ENCODE peak calls at places on chromosomes 1 and 21, in four cellular contexts. M, A, O and W are unnamed samples.

GRCh38 chr1:4494558-4494957 is 159.9 kb upstream of the AJAP1 start:
- DNase-seq in A (no peak), M (no peak), O (no peak), W (no peak)

GRCh38 chr1:48697066-48697707 is 79.5 kb downstream of the BEND5 start:
- DNase-seq in A (peak), M (peak), O (no peak), W (no peak)

GRCh38 chr1:220962031-220962751 is 82.9 kb downstream of the HLX start:
- DNase-seq in O (no peak), A (peak), M (no peak), W (no peak)

GRCh38 chr1:157878059-157878458 is 36.5 kb upstream of the CD5L start:
- DNase-seq in M (no peak), O (no peak), A (peak), W (peak)

GRCh38 chr1:43552813-43553212 is 22.1 kb downstream of the PTPRF start:
- DNase-seq in A (peak), M (no peak), O (no peak), W (no peak)

GRCh38 chr1:180182721-180183311 is 28.1 kb downstream of the QSOX1 start:
- DNase-seq in A (no peak), O (no peak), M (no peak), W (no peak)

GRCh38 chr21:35438643-35439404 is 389.7 kb upstream of the RUNX1 start:
- DNase-seq in O (no peak), A (no peak), M (no peak), W (no peak)

GRCh38 chr1:47527653-47528272 is 89.9 kb downstream of the FOXD2 start:
- DNase-seq in A (peak), O (no peak), M (no peak), W (no peak)

GRCh38 chr1:100539836-100540536 is 2.0 kb downstream of the GPR88 start:
- DNase-seq in A (peak), M (no peak), O (no peak), W (no peak)

GRCh38 chr1:244224487-244225430 is 173.7 kb downstream of the ZBTB18 start:
- DNase-seq in A (peak), M (peak), O (no peak), W (no peak)

GRCh38 chr1:67103548-67103947 is 31.2 kb downstream of the C1orf141 start:
- DNase-seq in M (no peak), O (no peak), A (no peak), W (no peak)

GRCh38 chr1:7135463-7135862 is 350.2 kb downstream of the CAMTA1 start:
- DNase-seq in O (no peak), M (no peak), A (no peak), W (no peak)

GRCh38 chr1:99573431-99574217 is 72.3 kb upstream of the PALMD start:
- DNase-seq in M (no peak), O (no peak), A (no peak), W (no peak)

GRCh38 chr1:19596065-19596718 is 47.9 kb upstream of the NBL1 start:
- DNase-seq in A (peak), O (no peak), M (no peak), W (peak)

GRCh38 chr1:201406831-201407406 is 7.8 kb upstream of the LAD1 start:
- DNase-seq in O (no peak), A (no peak), M (no peak), W (no peak)

GRCh38 chr1:71693581-71693980 is 588.8 kb downstream of the NEGR1 start:
- DNase-seq in O (no peak), M (no peak), A (no peak), W (no peak)

GRCh38 chr1:18203645-18204044 is 96.0 kb downstream of the IGSF21 start:
- DNase-seq in M (no peak), O (no peak), A (no peak), W (no peak)

GRCh38 chr21:33127154-33127893 is 57.4 kb downstream of the OLIG1 start:
- DNase-seq in O (peak), M (peak), A (peak), W (peak)

GRCh38 chr1:3501856-3502665 is 47.6 kb downstream of the ARHGEF16 start:
- DNase-seq in M (no peak), A (no peak), O (no peak), W (no peak)

GRCh38 chr1:17441265-17441992 is 2.0 kb upstream of the RCC2 start:
- DNase-seq in M (no peak), O (no peak), A (peak), W (no peak)

GRCh38 chr1:206635983-206636354 is 633 bp downstream of the DYRK3 start:
- DNase-seq in O (no peak), M (no peak), A (no peak), W (no peak)